ENCODE peak calls at places on chromosomes 1 and 21, in five cellular contexts. P is A549, U is HepG2, V is K562, C is H1. H is an unnamed sample.
A peak's percentile ranks its signal among the peaks of the same experiment; 100 is the strongest.

GRCh38 chr1:68571499-68571898 is 74.6 kb upstream of the DEPDC1 start:
- DNase-seq in P (no peak), U (no peak), V (no peak), C (no peak), H (no peak)

GRCh38 chr1:117092594-117092993 is 29.0 kb downstream of the TRIM45 start:
- DNase-seq in P (no peak), U (no peak), V (no peak), C (no peak), H (no peak)

GRCh38 chr1:26733982-26734381 is 38.2 kb downstream of the ARID1A start:
- DNase-seq in P (no peak), U (no peak), V (no peak), C (no peak), H (peak; percentile 72)

GRCh38 chr1:245856944-245857531 is 650.0 kb downstream of the SMYD3 start:
- DNase-seq in P (peak; percentile 49), U (peak; percentile 82), V (no peak), C (no peak), H (peak; percentile 95)

GRCh38 chr1:70719164-70719563 is 308.1 kb downstream of the CTH start:
- DNase-seq in P (no peak), U (no peak), V (no peak), C (no peak), H (no peak)

GRCh38 chr1:171740356-171740863 is 1.5 kb downstream of the VAMP4 start:
- DNase-seq in P (no peak), U (no peak), V (no peak), C (no peak), H (peak; percentile 33)

GRCh38 chr1:234206651-234207284 is 166.5 kb upstream of the COA6 start:
- DNase-seq in P (peak; percentile 66), U (peak; percentile 14), V (peak; percentile 33), C (no peak), H (peak; percentile 67)

GRCh38 chr1:183730107-183730724 is 74.7 kb upstream of the RGL1 start:
- DNase-seq in P (no peak), U (no peak), V (no peak), C (no peak), H (no peak)

GRCh38 chr1:14769486-14770274 is 171.2 kb downstream of the KAZN start:
- DNase-seq in P (no peak), U (no peak), V (no peak), C (no peak), H (no peak)

GRCh38 chr1:167165948-167166702 is 54.6 kb upstream of the POU2F1 start:
- DNase-seq in P (no peak), U (no peak), V (no peak), C (peak; percentile 73), H (no peak)

GRCh38 chr1:240086726-240087125 is 5.0 kb upstream of the FMN2 start:
- DNase-seq in P (no peak), U (no peak), V (no peak), C (no peak), H (peak; percentile 68)

GRCh38 chr21:24514081-24514733 is 1093.1 kb downstream of the MRPL39 start:
- DNase-seq in P (peak; percentile 0), U (no peak), V (no peak), C (no peak), H (peak; percentile 27)

GRCh38 chr21:18614327-18614726 is 210.7 kb upstream of the TMPRSS15 start:
- DNase-seq in P (no peak), U (no peak), V (no peak), C (no peak), H (no peak)

GRCh38 chr1:23980725-23981063 is 567 bp upstream of the SRSF10 start:
- DNase-seq in P (peak; percentile 47), U (no peak), V (peak; percentile 70), C (no peak), H (peak; percentile 64)

GRCh38 chr1:48916121-48917069 is 139.7 kb upstream of the BEND5 start:
- DNase-seq in P (peak; percentile 71), U (peak; percentile 29), V (peak; percentile 12), C (peak; percentile 27), H (peak; percentile 2)

GRCh38 chr1:58401991-58402390 is 144.5 kb downstream of the OMA1 start:
- DNase-seq in P (no peak), U (no peak), V (no peak), C (no peak), H (no peak)

GRCh38 chr1:231937013-231937754 is 310.6 kb downstream of the DISC1 start:
- DNase-seq in P (no peak), U (peak; percentile 63), V (peak; percentile 5), C (no peak), H (no peak)

GRCh38 chr21:37675202-37675801 is 241.0 kb downstream of the KCNJ6 start:
- DNase-seq in P (peak; percentile 49), U (no peak), V (peak; percentile 80), C (peak; percentile 29), H (peak; percentile 38)

GRCh38 chr1:246638941-246639655 is 72.8 kb downstream of the CNST start:
- DNase-seq in P (no peak), U (no peak), V (no peak), C (no peak), H (no peak)

GRCh38 chr1:100628631-100629081 is 90.7 kb downstream of the GPR88 start:
- DNase-seq in P (no peak), U (no peak), V (no peak), C (no peak), H (peak; percentile 14)

GRCh38 chr1:170545476-170545875 is 13.5 kb downstream of the GORAB start:
- DNase-seq in P (no peak), U (no peak), V (no peak), C (no peak), H (peak; percentile 88)

GRCh38 chr1:39501666-39502065 is 10.2 kb downstream of the BMP8A start:
- DNase-seq in P (no peak), U (no peak), V (no peak), C (no peak), H (peak; percentile 68)

GRCh38 chr1:44059956-44060355 is 28.7 kb upstream of the SLC6A9 start:
- DNase-seq in P (no peak), U (no peak), V (no peak), C (no peak), H (peak; percentile 40)

GRCh38 chr1:214331827-214332423 is 51.0 kb downstream of the SMYD2 start:
- DNase-seq in P (peak; percentile 57), U (peak; percentile 26), V (peak; percentile 76), C (no peak), H (peak; percentile 32)

GRCh38 chr1:42012852-42013251 is 94.1 kb upstream of the HIVEP3 start:
- DNase-seq in P (no peak), U (no peak), V (no peak), C (no peak), H (peak; percentile 6)

GRCh38 chr1:67679691-67680090 is 5.3 kb upstream of the GADD45A start:
- DNase-seq in P (no peak), U (no peak), V (no peak), C (no peak), H (peak; percentile 48)

GRCh38 chr1:229148041-229148671 is 122.8 kb upstream of the RAB4A start:
- DNase-seq in P (no peak), U (peak; percentile 94), V (peak; percentile 90), C (peak; percentile 15), H (no peak)

GRCh38 chr1:3746389-3746783 is 5.9 kb upstream of the CCDC27 start:
- DNase-seq in P (no peak), U (no peak), V (peak; percentile 44), C (peak; percentile 27), H (no peak)

GRCh38 chr21:45290948-45291612 is 3.4 kb upstream of the POFUT2 start:
- DNase-seq in P (no peak), U (no peak), V (no peak), C (no peak), H (peak; percentile 58)

GRCh38 chr1:1974834-1975233 is 28.8 kb downstream of the CFAP74 start:
- DNase-seq in P (no peak), U (no peak), V (no peak), C (no peak), H (no peak)

GRCh38 chr1:48114596-48115384 is 107.7 kb upstream of the SLC5A9 start:
- DNase-seq in P (no peak), U (peak; percentile 41), V (no peak), C (no peak), H (no peak)

GRCh38 chr1:229254910-229255541 is 15.9 kb upstream of the RAB4A start:
- DNase-seq in P (peak; percentile 57), U (peak; percentile 41), V (no peak), C (no peak), H (no peak)

GRCh38 chr1:201891451-201892045 is 2.9 kb downstream of the SHISA4 start:
- DNase-seq in P (no peak), U (no peak), V (no peak), C (no peak), H (no peak)

GRCh38 chr1:118360817-118361216 is 175.8 kb upstream of the SPAG17 start:
- DNase-seq in P (no peak), U (no peak), V (no peak), C (no peak), H (peak; percentile 29)

GRCh38 chr1:77888071-77888428 is 374 bp upstream of the NEXN start:
- DNase-seq in P (no peak), U (peak; percentile 34), V (no peak), C (no peak), H (peak; percentile 74)

GRCh38 chr1:27403065-27403726 is 10.8 kb downstream of the GPR3 start:
- DNase-seq in P (peak; percentile 25), U (no peak), V (peak; percentile 44), C (no peak), H (peak; percentile 42)

GRCh38 chr1:221736714-221737113 is 5.2 kb downstream of the DUSP10 start:
- DNase-seq in P (no peak), U (no peak), V (peak; percentile 50), C (no peak), H (no peak)

DNA sequence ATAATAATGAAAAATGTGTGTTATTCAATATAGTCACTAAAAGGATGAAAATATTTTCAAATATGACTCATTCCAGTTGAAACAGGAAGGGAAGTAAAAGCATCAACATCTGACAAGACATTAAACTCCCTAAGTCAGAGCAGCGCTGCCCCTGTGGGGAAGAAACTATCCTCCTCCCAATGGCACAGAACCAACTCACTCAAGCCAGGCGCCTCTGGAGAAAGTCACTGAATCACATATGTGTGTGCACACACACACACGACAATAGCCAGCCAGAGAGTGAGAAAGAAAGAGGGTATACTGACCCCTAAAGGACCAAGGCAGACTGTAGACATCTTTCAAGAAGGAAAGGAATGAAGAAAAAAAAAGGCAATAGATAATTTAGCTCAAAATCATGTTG is 126.9 kb downstream of the SETD4 start:
- DNase-seq in P (peak; percentile 7), U (no peak), V (no peak), C (no peak), H (peak; percentile 86)
- H3K27ac ChIP-seq in P (no peak overlapping the region), U (no peak overlapping the region), V (no peak overlapping the region), C (no peak overlapping the region), H (peak overlapping the region; percentile 34)

GRCh38 chr21:43343095-43343991 is 83.6 kb downstream of the SIK1 start:
- DNase-seq in P (peak; percentile 98), U (peak; percentile 94), V (no peak), C (no peak), H (no peak)
- TF ChIP-seq MAFK in P (no peak), U (no peak), V (no peak), C (no peak), H (no peak)

GRCh38 chr1:241787691-241788090 is 60.3 kb upstream of the EXO1 start:
- DNase-seq in P (no peak), U (no peak), V (no peak), C (no peak), H (no peak)

GRCh38 chr1:241789061-241789460 is 58.9 kb upstream of the EXO1 start:
- DNase-seq in P (no peak), U (no peak), V (no peak), C (no peak), H (no peak)
- H3K27ac ChIP-seq in P (no peak overlapping the region), U (no peak overlapping the region), V (no peak overlapping the region), C (no peak overlapping the region), H (no peak overlapping the region)

GRCh38 chr1:225445644-225446297 is 17.9 kb upstream of the LBR start:
- DNase-seq in P (no peak), U (no peak), V (no peak), C (no peak), H (no peak)
- TF ChIP-seq MAFK in P (no peak), U (no peak), V (no peak), C (no peak), H (no peak)

H was measured in IMR-90.